ENCODE peak calls at places on chromosomes 11 and 22, in seven cellular contexts. Q, X, P, N, V, R and Z are unnamed samples.

GRCh38 chr11:130727715-130728114 is 188.6 kb downstream of the SNX19 start:
- DNase-seq in X (no peak), V (no peak), Q (no peak), R (no peak), P (no peak), N (no peak), Z (no peak)

GRCh38 chr11:35619754-35620640 is 1.7 kb downstream of the FJX1 start:
- DNase-seq in N (peak), Q (no peak), P (no peak), V (no peak), R (no peak), X (no peak), Z (peak)

GRCh38 chr11:40986320-40986719 is 473.1 kb downstream of the LRRC4C start:
- DNase-seq in N (no peak), R (no peak), V (no peak), P (no peak), X (no peak), Q (no peak), Z (no peak)

GRCh38 chr22:42171417-42171816 is 40.8 kb upstream of the CYP2D6 start:
- DNase-seq in N (no peak), R (no peak), V (no peak), P (no peak), X (no peak), Q (no peak), Z (no peak)

GRCh38 chr22:50167689-50168489 is 2.6 kb upstream of the PANX2 start:
- DNase-seq in V (no peak), R (no peak), N (no peak), X (no peak), Q (no peak), P (no peak), Z (no peak)

GRCh38 chr11:86952221-86952875 is 2.8 kb downstream of the FZD4 start:
- DNase-seq in R (peak), V (no peak), P (no peak), Q (no peak), X (no peak), N (peak), Z (no peak)

GRCh38 chr22:22244337-22245250 is at the start of gene VPREB1:
- DNase-seq in P (no peak), N (no peak), Q (no peak), X (no peak), V (no peak), R (no peak), Z (no peak)

GRCh38 chr11:109077340-109077927 is 344.6 kb upstream of the C11orf87 start:
- DNase-seq in Q (no peak), V (no peak), X (no peak), N (no peak), P (no peak), R (no peak), Z (no peak)

GRCh38 chr22:28183078-28183870 is 264.2 kb upstream of the PITPNB start:
- DNase-seq in X (no peak), P (no peak), V (peak), R (no peak), Q (no peak), N (no peak), Z (no peak)

GRCh38 chr11:8793114-8793777 is 110.7 kb downstream of the RPL27A start:
- DNase-seq in V (no peak), R (no peak), N (peak), P (no peak), X (no peak), Q (no peak), Z (no peak)

GRCh38 chr22:19969141-19969928 is 27.7 kb upstream of the TXNRD2 start:
- DNase-seq in R (no peak), Q (no peak), N (no peak), V (no peak), P (no peak), X (no peak), Z (no peak)

GRCh38 chr11:124879229-124879998 is 14.2 kb downstream of the ROBO3 start:
- DNase-seq in R (no peak), Q (no peak), V (no peak), N (no peak), X (no peak), P (no peak), Z (no peak)

GRCh38 chr11:78657441-78657840 is 82.8 kb upstream of the NARS2 start:
- DNase-seq in Q (no peak), P (no peak), V (no peak), X (no peak), N (no peak), R (no peak), Z (no peak)

GRCh38 chr11:47955356-47955755 is 25.0 kb upstream of the PTPRJ start:
- DNase-seq in N (no peak), V (no peak), X (no peak), P (no peak), Q (no peak), R (no peak), Z (no peak)

GRCh38 chr11:103829596-103829995 is 206.8 kb upstream of the DDI1 start:
- DNase-seq in X (no peak), P (no peak), R (no peak), V (no peak), N (no peak), Q (no peak), Z (no peak)

GRCh38 chr11:110428956-110429613 is 663 bp upstream of the FDX1 start:
- DNase-seq in V (no peak), P (no peak), Q (no peak), N (peak), R (no peak), X (no peak), Z (no peak)

GRCh38 chr22:37328017-37328416 is 45.7 kb downstream of the CYTH4 start:
- DNase-seq in X (no peak), N (peak), Q (no peak), V (no peak), R (no peak), P (no peak), Z (no peak)

GRCh38 chr11:63671322-63672155 is at the start of gene ATL3:
- DNase-seq in P (peak), Q (peak), N (peak), R (peak), V (peak), X (peak), Z (peak)
- TF ChIP-seq POLR2A in P (peak), Q (peak), N (peak), R (peak), V (no peak), X (peak), Z (peak)

DNA sequence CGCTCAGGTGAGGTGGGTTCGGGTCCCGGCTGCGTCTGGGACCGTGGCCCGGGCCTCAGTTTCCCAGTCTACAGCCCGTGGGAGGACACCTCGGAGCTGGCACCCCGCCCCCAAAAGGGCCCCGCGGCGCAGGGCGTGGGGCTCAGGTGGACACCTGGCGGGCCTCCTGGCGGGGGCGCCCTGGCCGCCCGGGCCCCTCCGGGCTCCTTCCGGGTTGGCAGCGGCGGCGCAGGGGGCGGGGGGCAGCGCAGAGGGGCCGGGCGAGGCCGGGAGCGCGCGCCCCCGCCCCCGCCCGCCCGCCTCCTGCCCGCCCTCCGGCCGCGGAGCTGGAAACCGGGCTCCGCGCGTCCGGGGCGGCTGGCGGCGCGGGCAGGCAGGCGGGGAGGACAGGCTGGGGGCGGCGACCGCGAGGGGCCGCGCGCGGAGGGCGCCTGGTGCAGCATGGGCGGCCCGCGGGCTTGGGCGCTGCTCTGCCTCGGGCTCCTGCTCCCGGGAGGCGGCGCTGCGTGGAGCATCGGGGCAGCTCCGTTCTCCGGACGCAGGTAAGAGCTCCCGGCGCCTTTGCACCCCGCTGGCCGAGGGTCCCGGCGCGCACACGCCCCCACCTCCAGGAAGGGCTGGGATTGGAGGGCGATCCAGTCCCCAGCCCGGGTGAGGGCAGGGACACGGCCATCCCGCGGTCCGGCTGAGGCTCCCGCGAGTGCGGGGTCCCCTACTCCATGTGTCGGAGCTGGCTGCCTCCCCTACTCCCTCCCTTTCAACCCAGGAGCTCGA is at the start of gene EMID1:
- DNase-seq in P (no peak), N (peak), Q (no peak), X (no peak), V (peak), R (no peak), Z (peak)
- H3K27ac ChIP-seq in P (peak), N (no peak), Q (no peak), X (no peak), V (peak), R (no peak), Z (no peak)

GRCh38 chr22:39528681-39529486 is 3.7 kb downstream of the RPS19BP1 start:
- DNase-seq in N (peak), X (peak), Q (peak), V (peak), P (peak), R (peak), Z (peak)
- TF ChIP-seq POLR2A in N (peak), X (no peak), Q (no peak), V (no peak), P (peak), R (peak), Z (no peak)

GRCh38 chr11:67468509-67468834 is 579 bp downstream of the TMEM134 start:
- DNase-seq in P (no peak), N (no peak), X (no peak), V (no peak), R (no peak), Q (no peak), Z (no peak)
- H3K27ac ChIP-seq in P (peak), N (no peak), X (peak), V (peak), R (peak), Q (peak), Z (peak)

DNA sequence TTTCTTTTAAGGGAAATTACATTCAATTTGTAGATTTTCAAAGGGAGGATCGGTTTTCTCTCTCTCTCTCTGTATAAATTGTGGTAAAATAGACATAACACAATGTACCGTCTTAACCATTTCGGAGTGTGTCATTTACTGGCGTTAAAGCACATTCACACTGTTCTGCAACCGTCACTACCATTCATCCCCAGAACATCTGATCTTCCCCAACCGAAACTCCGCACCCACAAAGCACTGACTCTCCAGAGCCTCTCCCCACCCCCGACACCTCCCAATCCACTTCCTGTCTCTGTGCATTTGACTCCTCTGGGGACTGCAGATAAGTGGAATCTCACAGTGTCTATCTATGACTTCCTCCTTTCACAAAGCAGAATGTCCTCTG is 15.9 kb upstream of the GRAMD4 start:
- DNase-seq in R (no peak), P (peak), X (no peak), Q (no peak), V (no peak), N (no peak), Z (peak)
- TF ChIP-seq POLR2A in R (no peak), P (no peak), X (no peak), Q (no peak), V (no peak), N (no peak), Z (no peak)

GRCh38 chr11:65860278-65861164 is at the start of gene MUS81:
- DNase-seq in P (peak), N (peak), X (peak), R (peak), Q (peak), V (peak), Z (peak)

GRCh38 chr11:65861533-65862183 is 1.4 kb downstream of the MUS81 start:
- DNase-seq in X (no peak), V (no peak), P (no peak), Q (no peak), N (no peak), R (no peak), Z (peak)

GRCh38 chr11:65861165-65861505 is 902 bp downstream of the MUS81 start:
- DNase-seq in Q (no peak), N (no peak), X (no peak), P (no peak), R (no peak), V (no peak), Z (peak)

GRCh38 chr11:65862941-65863888 is 3.0 kb downstream of the MUS81 start:
- DNase-seq in X (no peak), Q (no peak), V (no peak), P (no peak), R (no peak), N (no peak), Z (no peak)

DNA sequence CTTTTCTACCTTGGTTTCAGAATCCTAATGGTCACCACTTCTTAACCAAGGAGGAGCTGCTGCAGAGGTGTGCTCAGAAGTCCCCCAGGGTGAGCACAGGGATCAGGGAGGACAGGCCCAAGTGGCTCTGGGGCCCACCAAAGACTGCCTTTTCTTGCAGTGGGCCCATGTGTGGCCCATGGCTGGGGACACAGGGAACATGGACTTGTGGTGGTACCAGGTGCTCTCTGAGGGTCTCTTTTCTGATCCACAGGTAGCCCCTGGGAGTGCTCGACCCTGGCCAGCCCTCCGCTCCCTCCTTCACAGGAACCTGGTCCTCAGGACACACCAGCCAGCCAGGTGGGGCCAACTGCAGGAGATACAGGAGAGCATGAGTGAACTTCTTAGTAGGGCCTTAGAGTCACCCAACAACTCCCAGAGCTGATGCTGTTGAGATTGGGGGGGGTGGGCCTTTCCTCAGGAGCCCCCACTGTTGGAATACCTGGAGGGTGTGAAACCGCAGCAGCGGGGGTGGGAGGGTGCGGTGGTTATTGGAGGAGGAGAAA is 2.0 kb downstream of the MUS81 start:
- DNase-seq in X (no peak), N (no peak), R (no peak), V (no peak), P (no peak), Q (no peak), Z (no peak)
- H3K27ac ChIP-seq in X (no peak), N (no peak), R (no peak), V (no peak), P (peak), Q (peak), Z (peak)

GRCh38 chr11:17350455-17351170 is 987 bp upstream of the NCR3LG1 start:
- DNase-seq in P (no peak), N (no peak), V (no peak), X (no peak), Q (no peak), R (no peak), Z (no peak)

GRCh38 chr11:17353228-17354021 is 1.8 kb downstream of the NCR3LG1 start:
- DNase-seq in R (peak), P (peak), Q (peak), V (peak), X (no peak), N (peak), Z (peak)

GRCh38 chr11:17351171-17351509 is 460 bp upstream of the NCR3LG1 start:
- DNase-seq in V (no peak), Q (no peak), R (no peak), X (no peak), P (no peak), N (no peak), Z (no peak)

GRCh38 chr11:17352925-17353227 is 1.3 kb downstream of the NCR3LG1 start:
- DNase-seq in N (no peak), X (no peak), V (peak), Q (peak), R (peak), P (peak), Z (peak)

GRCh38 chr11:17351510-17352176 is at the start of gene NCR3LG1:
- DNase-seq in X (no peak), P (peak), R (peak), N (peak), Q (no peak), V (peak), Z (peak)
- TF ChIP-seq POLR2A in X (no peak), P (no peak), R (no peak), N (peak), Q (no peak), V (no peak), Z (peak)